ENCODE peak calls at places on chromosomes 2 and 18, in five cellular contexts. N is brain microvascular endothelial cell, G is GM23338, P is endodermal cell, M is fibroblast of lung. Y is an unnamed sample. For H3K27me3, the result is how much of the 10 kb centered on the place peaks cover.

GRCh38 chr2:238720232-238720672 is 127.6 kb upstream of the TWIST2 start:
- DNase-seq in N (peak), G (peak), M (peak), P (peak), Y (peak)

GRCh38 chr2:76953733-76954347 is 568.3 kb downstream of the LRRTM4 start:
- DNase-seq in N (peak), P (peak), G (peak), M (peak), Y (peak)

GRCh38 chr2:172647439-172647838 is 88.2 kb upstream of the RAPGEF4 start:
- DNase-seq in M (peak), G (no peak), P (no peak), N (no peak), Y (no peak)

GRCh38 chr2:3625186-3625585 is 30.3 kb downstream of the COLEC11 start:
- DNase-seq in N (no peak), M (no peak), G (no peak), P (no peak), Y (peak)

GRCh38 chr2:43458002-43458628 is 137.7 kb downstream of the THADA start:
- DNase-seq in P (no peak), M (peak), N (peak), G (no peak), Y (no peak)

GRCh38 chr18:23689031-23689615 is at the start of gene LAMA3:
- DNase-seq in G (peak), P (peak), N (no peak), M (peak), Y (peak)

GRCh38 chr2:143452817-143453462 is 323.7 kb downstream of the ARHGAP15 start:
- DNase-seq in P (no peak), G (no peak), N (no peak), M (no peak), Y (no peak)

GRCh38 chr2:242052421-242052820 is 182.9 kb downstream of the RTP5 start:
- DNase-seq in N (no peak), P (peak), M (no peak), G (no peak), Y (no peak)

GRCh38 chr18:75625966-75626365 is 198.5 kb upstream of the SMIM21 start:
- DNase-seq in M (peak), N (no peak), P (no peak), G (no peak), Y (no peak)

GRCh38 chr2:160425794-160426193 is 67.8 kb downstream of the RBMS1 start:
- DNase-seq in G (no peak), N (no peak), M (no peak), P (no peak), Y (no peak)

GRCh38 chr2:20186078-20186854 is 38.7 kb downstream of the SDC1 start:
- DNase-seq in N (peak), P (peak), M (peak), G (no peak), Y (no peak)

GRCh38 chr2:144516981-144517824 is 2.7 kb downstream of the ZEB2 start:
- DNase-seq in N (peak), P (peak), G (peak), M (peak), Y (peak)

GRCh38 chr2:172395503-172395902 is 31.9 kb upstream of the ITGA6 start:
- DNase-seq in N (no peak), M (peak), P (no peak), G (no peak), Y (no peak)

GRCh38 chr2:156955701-156956100 is 301.8 kb upstream of the GALNT5 start:
- DNase-seq in N (no peak), G (no peak), M (no peak), P (no peak), Y (no peak)

GRCh38 chr2:24077879-24078278 is 1.8 kb upstream of the SF3B6 start:
- DNase-seq in P (no peak), G (no peak), N (no peak), M (no peak), Y (no peak)

GRCh38 chr2:203626952-203627681 is 79.3 kb upstream of the CD28 start:
- DNase-seq in N (peak), M (peak), G (no peak), P (no peak), Y (no peak)

GRCh38 chr18:75162467-75162866 is 46.5 kb downstream of the PTGR3 start:
- DNase-seq in G (no peak), M (peak), N (peak), P (peak), Y (no peak)

GRCh38 chr2:10720983-10721343 is 467 bp upstream of the ATP6V1C2 start:
- DNase-seq in M (no peak), P (peak), N (no peak), G (peak), Y (no peak)

GRCh38 chr2:10716581-10716980 is 4.8 kb upstream of the ATP6V1C2 start:
- DNase-seq in G (no peak), P (no peak), M (no peak), N (no peak), Y (peak)

GRCh38 chr2:10720306-10720705 is 1.1 kb upstream of the ATP6V1C2 start:
- DNase-seq in G (no peak), N (no peak), P (no peak), M (no peak), Y (no peak)

GRCh38 chr2:10721344-10722251 is at the start of gene ATP6V1C2:
- DNase-seq in G (peak), P (peak), M (no peak), N (no peak), Y (peak)

DNA sequence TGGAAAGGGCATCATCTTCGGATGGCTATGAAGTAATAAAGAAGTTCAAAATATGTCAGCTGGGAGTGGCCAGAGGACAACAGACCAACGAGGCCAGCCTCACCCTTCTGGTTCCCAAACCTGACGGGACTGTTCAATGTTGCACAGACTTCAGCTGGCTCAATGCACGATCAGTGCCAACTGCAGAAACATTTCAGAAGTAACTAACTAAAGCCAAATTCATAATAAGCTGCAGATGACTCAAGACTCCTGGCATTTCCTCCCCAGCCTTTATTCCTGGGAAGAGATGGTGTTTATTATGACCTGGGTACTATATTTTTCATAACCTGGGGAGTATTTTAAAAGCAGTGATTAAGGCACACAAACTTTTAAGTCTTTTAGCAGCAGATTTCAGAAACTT is 3.8 kb upstream of the ATP6V1C2 start:
- DNase-seq in M (peak), G (no peak), N (peak), P (no peak), Y (peak)
- H3K27ac ChIP-seq in M (no peak), G (no peak), N (no peak), P (no peak), Y (peak)

DNA sequence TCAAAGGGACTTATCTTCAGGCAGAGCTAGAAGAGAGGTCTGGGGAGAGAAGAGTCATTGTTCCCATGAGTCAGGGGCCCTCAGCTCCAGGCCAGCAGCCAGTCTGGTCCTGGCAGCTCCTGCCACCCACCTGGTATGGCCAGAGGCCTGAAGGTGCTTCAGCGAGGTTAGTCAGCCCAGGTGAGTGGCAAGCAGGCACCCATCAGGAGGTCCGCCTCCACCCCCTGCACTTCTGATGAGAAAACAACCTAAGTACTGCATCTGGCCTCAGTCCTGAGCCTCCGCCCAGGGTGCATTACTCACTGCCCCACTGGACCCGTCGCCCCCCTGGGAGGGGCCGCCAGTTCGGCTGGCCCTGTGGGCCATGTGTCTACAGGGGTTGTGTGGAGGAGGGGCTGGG is 130.2 kb downstream of the INHBB start:
- DNase-seq in M (peak), G (no peak), P (peak), N (no peak), Y (no peak)
- H3K27me3 ChIP-seq in M (under half), G (under half), P (under half), N (under half), Y (under half)

DNA sequence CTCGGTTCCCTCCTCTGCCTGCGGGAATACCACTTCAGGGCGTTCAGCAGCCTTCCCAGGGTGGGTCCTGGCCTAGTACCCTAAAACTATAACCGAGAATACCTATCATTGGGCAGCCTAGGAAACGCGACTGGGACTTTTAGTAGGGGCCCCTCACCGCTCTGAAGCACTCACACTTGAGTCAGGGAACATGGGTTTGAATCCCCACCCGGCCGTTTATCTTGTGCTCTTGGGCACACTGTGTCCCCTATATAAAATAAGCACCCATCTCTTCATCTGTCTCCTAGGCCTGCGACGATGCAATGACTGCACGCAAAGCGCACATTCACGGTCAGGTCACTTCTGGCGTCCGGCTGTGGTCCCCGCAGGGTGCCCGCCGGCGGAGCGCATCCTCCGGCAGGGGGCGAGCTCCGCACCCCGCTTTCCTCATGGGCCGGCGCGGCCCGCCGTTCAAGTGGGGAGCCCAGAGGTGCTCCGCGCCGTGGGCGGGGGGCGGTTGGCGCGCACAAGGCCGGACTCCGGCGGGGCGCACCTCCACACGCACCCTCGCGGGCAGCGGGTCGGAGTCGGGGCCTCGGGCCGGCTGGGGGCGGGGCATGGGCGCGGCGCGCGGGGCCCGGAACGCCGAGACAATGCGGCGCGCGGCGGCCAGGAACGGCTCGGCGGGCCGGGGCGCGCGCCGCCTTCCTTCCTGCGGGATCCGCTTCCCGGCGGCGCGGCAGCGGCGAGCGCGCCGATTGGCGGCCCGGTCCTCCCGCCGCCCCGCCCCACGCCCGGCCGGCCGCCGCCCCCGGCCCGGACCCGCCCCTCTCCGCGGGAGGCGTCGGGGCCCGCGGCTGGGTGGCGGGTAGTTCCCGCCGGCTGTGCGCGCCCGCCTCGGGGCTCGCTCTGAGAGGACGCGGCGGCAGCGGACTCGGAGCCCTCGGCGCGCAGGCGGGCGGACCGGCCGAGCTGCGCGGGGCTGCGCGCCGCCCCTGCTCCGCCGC is at the start of gene ASAP2:
- DNase-seq in P (peak), G (peak), N (peak), M (peak), Y (peak)
- TF ChIP-seq CTCF in P (peak), G (peak), N (peak), M (peak), Y (peak)

GRCh38 chr2:127768775-127769479 is 42.0 kb downstream of the WDR33 start:
- DNase-seq in G (no peak), P (no peak), M (peak), N (no peak), Y (peak)
- H3K27ac ChIP-seq in G (peak), P (no peak), M (no peak), N (no peak), Y (peak)